ENCODE peak calls at places on chromosomes 1 and 21, in nine cellular contexts. W is astrocyte of the hippocampus, B is brain microvascular endothelial cell, I is HTR-8/SVneo, H is GM20000, E is right cardiac atrium, O is GDM1, V is RPMI7951, Q is osteocyte. J is an unnamed sample.
A peak's percentile ranks its signal among the peaks of the same experiment; 100 is the strongest.

GRCh38 chr1:198291036-198291435 is 134.2 kb downstream of the NEK7 start:
- DNase-seq in E (no peak), Q (no peak), H (no peak), I (no peak), B (no peak), O (no peak), V (no peak), W (no peak), J (no peak)

GRCh38 chr1:100924991-100925390 is 29.1 kb downstream of the SLC30A7 start:
- DNase-seq in V (no peak), O (no peak), H (no peak), Q (no peak), E (no peak), B (no peak), I (no peak), W (no peak), J (no peak)

GRCh38 chr1:228241259-228241658 is 33.4 kb downstream of the OBSCN start:
- DNase-seq in V (no peak), Q (no peak), H (no peak), E (no peak), I (no peak), W (no peak), O (no peak), B (no peak), J (no peak)

GRCh38 chr21:42997053-42997452 is 22.7 kb downstream of the PKNOX1 start:
- DNase-seq in I (no peak), O (no peak), B (peak; percentile 92), V (peak; percentile 73), H (no peak), E (peak; percentile 89), Q (no peak), W (peak; percentile 93), J (no peak)

GRCh38 chr1:151902858-151903257 is 6.5 kb downstream of the THEM4 start:
- DNase-seq in B (no peak), O (no peak), I (no peak), V (no peak), Q (no peak), E (no peak), H (no peak), W (no peak), J (no peak)

GRCh38 chr1:109762821-109763645 is 690 bp downstream of the EPS8L3 start:
- DNase-seq in V (peak; percentile 44), E (peak; percentile 40), O (peak; percentile 52), I (peak; percentile 40), Q (no peak), W (peak; percentile 67), H (no peak), B (peak; percentile 25), J (no peak)

GRCh38 chr1:150596095-150596892 is 16.9 kb upstream of the MCL1 start:
- DNase-seq in W (no peak), O (no peak), Q (no peak), V (peak; percentile 38), B (no peak), I (no peak), H (no peak), E (no peak), J (no peak)

GRCh38 chr1:29753244-29753643 is 516.9 kb downstream of the PTPRU start:
- DNase-seq in W (no peak), E (no peak), H (no peak), V (no peak), B (no peak), O (no peak), Q (peak; percentile 75), I (no peak), J (no peak)

GRCh38 chr1:76284842-76285241 is 210.3 kb downstream of the ST6GALNAC3 start:
- DNase-seq in H (no peak), E (no peak), O (no peak), Q (no peak), I (no peak), W (no peak), V (no peak), B (no peak), J (peak; percentile 35)

GRCh38 chr1:1237874-1238701 is 6.1 kb downstream of the B3GALT6 start:
- DNase-seq in H (peak; percentile 65), I (no peak), Q (no peak), W (no peak), V (no peak), B (no peak), E (no peak), O (no peak), J (no peak)

GRCh38 chr1:44637590-44638411 is 36.5 kb downstream of the TMEM53 start:
- DNase-seq in W (no peak), Q (no peak), H (no peak), I (no peak), B (no peak), V (no peak), O (no peak), E (no peak), J (no peak)

GRCh38 chr1:74504125-74505065 is 8.0 kb downstream of the LRRC53 start:
- DNase-seq in Q (no peak), H (peak; percentile 37), O (no peak), E (peak; percentile 54), W (peak; percentile 87), I (peak; percentile 0), V (peak; percentile 61), B (peak; percentile 54), J (peak; percentile 52)

GRCh38 chr21:17925000-17925610 is 105.9 kb upstream of the C21orf91 start:
- DNase-seq in I (peak; percentile 56), V (peak; percentile 60), O (peak; percentile 9), H (peak; percentile 69), B (peak; percentile 47), E (no peak), Q (no peak), W (peak; percentile 70), J (peak; percentile 76)

GRCh38 chr1:178609015-178609414 is 96.1 kb downstream of the TEX35 start:
- DNase-seq in I (peak; percentile 29), O (no peak), H (no peak), Q (no peak), B (no peak), W (peak; percentile 12), E (no peak), V (peak; percentile 55), J (no peak)

GRCh38 chr1:77953907-77954306 is 25.0 kb downstream of the FUBP1 start:
- DNase-seq in H (no peak), Q (no peak), I (no peak), B (no peak), O (no peak), E (no peak), V (no peak), W (no peak), J (no peak)

GRCh38 chr1:221462345-221462744 is 279.5 kb downstream of the DUSP10 start:
- DNase-seq in W (no peak), B (no peak), V (no peak), H (no peak), E (no peak), O (no peak), Q (no peak), I (no peak), J (no peak)

GRCh38 chr1:225762002-225762441 is 15.6 kb upstream of the SRP9 start:
- DNase-seq in B (peak; percentile 35), O (no peak), Q (no peak), H (no peak), W (peak; percentile 60), E (no peak), I (no peak), V (no peak), J (no peak)

GRCh38 chr21:31473685-31474345 is 129.8 kb upstream of the TIAM1 start:
- DNase-seq in E (no peak), V (peak; percentile 16), I (no peak), W (no peak), H (no peak), B (no peak), O (no peak), Q (no peak), J (no peak)

GRCh38 chr1:39127513-39127912 is 77.0 kb upstream of the MACF1 start:
- DNase-seq in O (no peak), B (peak; percentile 59), Q (no peak), E (no peak), V (peak; percentile 24), W (peak; percentile 29), I (no peak), H (no peak), J (no peak)

GRCh38 chr1:38475624-38476005 is 384.0 kb downstream of the RRAGC start:
- DNase-seq in W (no peak), H (no peak), I (no peak), V (no peak), B (no peak), Q (peak; percentile 53), E (no peak), O (no peak), J (no peak)

GRCh38 chr1:204503122-204503912 is 8.7 kb upstream of the PIK3C2B start:
- DNase-seq in W (peak; percentile 79), V (peak; percentile 67), I (no peak), B (peak; percentile 64), E (no peak), H (no peak), O (peak; percentile 55), Q (no peak), J (peak; percentile 85)

GRCh38 chr1:115764541-115764940 is 4.0 kb downstream of the CASQ2 start:
- DNase-seq in I (no peak), W (peak; percentile 53), B (peak; percentile 40), E (no peak), V (peak; percentile 45), Q (no peak), O (no peak), H (no peak), J (no peak)

GRCh38 chr1:89527256-89527655 is 2.6 kb downstream of the LRRC8B start:
- DNase-seq in H (no peak), B (no peak), E (no peak), Q (no peak), V (no peak), I (no peak), W (no peak), O (no peak), J (no peak)

GRCh38 chr1:63223426-63223825 is 98.9 kb upstream of the FOXD3 start:
- DNase-seq in B (no peak), I (no peak), O (no peak), V (no peak), E (no peak), Q (no peak), W (no peak), H (no peak), J (no peak)

GRCh38 chr21:45970674-45971486 is 10.7 kb upstream of the COL6A1 start:
- DNase-seq in E (peak; percentile 89), B (no peak), O (no peak), Q (no peak), W (peak; percentile 77), V (peak; percentile 63), H (peak; percentile 78), I (peak; percentile 82), J (peak; percentile 10)

GRCh38 chr1:244160455-244161020 is 109.5 kb downstream of the ZBTB18 start:
- DNase-seq in I (no peak), W (peak; percentile 22), V (peak; percentile 45), E (no peak), Q (no peak), B (no peak), O (peak; percentile 68), H (no peak), J (no peak)

GRCh38 chr1:55217226-55217996 is 2.2 kb upstream of the USP24 start:
- DNase-seq in O (peak; percentile 77), E (no peak), V (peak; percentile 46), B (no peak), H (no peak), Q (no peak), W (no peak), I (no peak), J (peak; percentile 61)

GRCh38 chr1:180580237-180580636 is 21.5 kb downstream of the OVAAL start:
- DNase-seq in W (peak; percentile 35), H (no peak), B (peak; percentile 6), I (no peak), O (no peak), Q (no peak), V (no peak), E (no peak), J (no peak)

GRCh38 chr1:208027861-208028260 is 116.9 kb upstream of the CD34 start:
- DNase-seq in V (no peak), I (no peak), Q (no peak), W (no peak), O (no peak), E (no peak), H (no peak), B (no peak), J (no peak)

GRCh38 chr1:206708058-206708457 is 23.4 kb downstream of the MAPKAPK2 start:
- DNase-seq in O (no peak), W (no peak), B (no peak), Q (no peak), H (no peak), E (no peak), V (no peak), I (no peak), J (no peak)

GRCh38 chr1:212608956-212609700 is 567 bp downstream of the ATF3 start:
- DNase-seq in H (peak; percentile 75), O (peak; percentile 41), B (no peak), W (peak; percentile 82), Q (peak; percentile 90), E (peak; percentile 81), I (peak; percentile 49), V (peak; percentile 59), J (peak; percentile 50)